ENCODE peak calls at places on chromosomes 5 and 9, in seven cellular contexts. One of them, this sample, is unnamed.

GRCh38 chr5:5209101-5209500 is 69.0 kb downstream of the ADAMTS16 start:
- DNase-seq in RWPE1: no peak
- DNase-seq in CD8-positive, alpha-beta T cell: no peak
- DNase-seq in left lung: no peak
- DNase-seq in endodermal cell: no peak
- DNase-seq in uterus: no peak
- DNase-seq in A549: no peak
- DNase-seq in this sample: no peak

GRCh38 chr9:20512636-20513035 is 109.7 kb downstream of the MLLT3 start:
- DNase-seq in CD8-positive, alpha-beta T cell: no peak
- DNase-seq in A549: no peak
- DNase-seq in RWPE1: no peak
- DNase-seq in endodermal cell: no peak
- DNase-seq in left lung: no peak
- DNase-seq in uterus: no peak
- DNase-seq in this sample: no peak

GRCh38 chr9:108609227-108609894 is 246.4 kb downstream of the ACTL7B start:
- DNase-seq in RWPE1: peak; percentile 41
- DNase-seq in left lung: no peak
- DNase-seq in A549: no peak
- DNase-seq in endodermal cell: no peak
- DNase-seq in uterus: no peak
- DNase-seq in CD8-positive, alpha-beta T cell: no peak
- DNase-seq in this sample: no peak

GRCh38 chr5:67814569-67815311 is 400.8 kb upstream of the PIK3R1 start:
- DNase-seq in left lung: no peak
- DNase-seq in A549: no peak
- DNase-seq in RWPE1: no peak
- DNase-seq in CD8-positive, alpha-beta T cell: no peak
- DNase-seq in uterus: no peak
- DNase-seq in endodermal cell: no peak
- DNase-seq in this sample: no peak

GRCh38 chr9:128943832-128944620 is 3.4 kb downstream of the DOLK start:
- DNase-seq in RWPE1: no peak
- DNase-seq in endodermal cell: no peak
- DNase-seq in CD8-positive, alpha-beta T cell: no peak
- DNase-seq in uterus: no peak
- DNase-seq in A549: no peak
- DNase-seq in left lung: no peak
- DNase-seq in this sample: no peak

GRCh38 chr9:83649080-83649479 is 26.1 kb downstream of the IDNK start:
- DNase-seq in endodermal cell: peak; percentile 94
- DNase-seq in RWPE1: peak; percentile 73
- DNase-seq in left lung: peak; percentile 91
- DNase-seq in A549: peak; percentile 63
- DNase-seq in CD8-positive, alpha-beta T cell: peak; percentile 73
- DNase-seq in uterus: peak; percentile 27
- DNase-seq in this sample: no peak

GRCh38 chr9:3431890-3432289 is 93.9 kb downstream of the RFX3 start:
- DNase-seq in RWPE1: no peak
- DNase-seq in uterus: no peak
- DNase-seq in left lung: no peak
- DNase-seq in A549: no peak
- DNase-seq in CD8-positive, alpha-beta T cell: no peak
- DNase-seq in endodermal cell: no peak
- DNase-seq in this sample: no peak

GRCh38 chr5:156330141-156330870 is 3.3 kb downstream of the SGCD start:
- DNase-seq in left lung: no peak
- DNase-seq in A549: no peak
- DNase-seq in CD8-positive, alpha-beta T cell: no peak
- DNase-seq in uterus: no peak
- DNase-seq in endodermal cell: no peak
- DNase-seq in RWPE1: no peak
- DNase-seq in this sample: no peak

GRCh38 chr5:2505217-2505616 is 246.3 kb downstream of the IRX2 start:
- DNase-seq in left lung: no peak
- DNase-seq in RWPE1: no peak
- DNase-seq in A549: no peak
- DNase-seq in endodermal cell: no peak
- DNase-seq in CD8-positive, alpha-beta T cell: no peak
- DNase-seq in uterus: no peak
- DNase-seq in this sample: no peak

GRCh38 chr5:163385276-163385675 is 52.1 kb upstream of the CCNG1 start:
- DNase-seq in endodermal cell: no peak
- DNase-seq in uterus: no peak
- DNase-seq in CD8-positive, alpha-beta T cell: no peak
- DNase-seq in left lung: no peak
- DNase-seq in RWPE1: no peak
- DNase-seq in A549: no peak
- DNase-seq in this sample: no peak

GRCh38 chr9:115250646-115251045 is 132.7 kb upstream of the TNC start:
- DNase-seq in RWPE1: peak; percentile 98
- DNase-seq in left lung: no peak
- DNase-seq in A549: no peak
- DNase-seq in CD8-positive, alpha-beta T cell: no peak
- DNase-seq in endodermal cell: peak; percentile 64
- DNase-seq in uterus: no peak
- DNase-seq in this sample: no peak

DNA sequence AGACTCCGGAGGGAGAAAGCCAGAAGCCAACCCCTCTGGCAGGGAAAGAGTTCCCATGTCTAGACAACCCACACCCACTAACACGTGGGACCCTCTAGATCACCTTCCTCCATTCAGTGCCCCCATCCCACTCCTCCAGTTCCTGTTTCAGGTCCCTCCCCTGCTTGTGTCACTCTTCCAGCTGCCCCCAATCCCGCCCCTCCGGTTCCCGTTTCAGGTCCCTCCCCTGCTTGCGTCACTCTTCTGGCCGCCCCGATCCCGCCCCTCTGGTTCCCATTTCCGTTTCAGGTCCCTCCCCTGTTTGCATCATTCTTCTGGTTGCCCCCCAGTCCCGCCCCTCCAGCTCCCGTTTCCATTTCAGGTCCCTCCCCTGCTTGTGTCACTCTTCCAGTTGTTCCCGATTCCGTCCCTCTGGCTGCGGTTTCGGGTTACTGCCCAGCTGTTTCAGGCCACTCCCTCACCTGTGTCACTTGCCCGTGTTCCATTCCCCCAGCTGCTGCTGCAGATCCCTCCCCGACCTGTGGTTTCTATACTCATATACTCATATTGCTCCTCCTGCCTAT is 64.8 kb upstream of the RANBP6 start:
- DNase-seq in CD8-positive, alpha-beta T cell: peak; percentile 68
- DNase-seq in endodermal cell: peak; percentile 99
- DNase-seq in A549: peak; percentile 93
- DNase-seq in left lung: peak; percentile 89
- DNase-seq in RWPE1: peak; percentile 84
- DNase-seq in uterus: peak; percentile 90
- DNase-seq in this sample: peak; percentile 45
- TF ChIP-seq CTCF in CD8-positive, alpha-beta T cell: no peak
- TF ChIP-seq CTCF in endodermal cell: peak; percentile 13
- TF ChIP-seq CTCF in A549: no peak
- TF ChIP-seq CTCF in left lung: no peak
- TF ChIP-seq CTCF in RWPE1: no peak
- TF ChIP-seq CTCF in uterus: no peak
- TF ChIP-seq CTCF in this sample: no peak

DNA sequence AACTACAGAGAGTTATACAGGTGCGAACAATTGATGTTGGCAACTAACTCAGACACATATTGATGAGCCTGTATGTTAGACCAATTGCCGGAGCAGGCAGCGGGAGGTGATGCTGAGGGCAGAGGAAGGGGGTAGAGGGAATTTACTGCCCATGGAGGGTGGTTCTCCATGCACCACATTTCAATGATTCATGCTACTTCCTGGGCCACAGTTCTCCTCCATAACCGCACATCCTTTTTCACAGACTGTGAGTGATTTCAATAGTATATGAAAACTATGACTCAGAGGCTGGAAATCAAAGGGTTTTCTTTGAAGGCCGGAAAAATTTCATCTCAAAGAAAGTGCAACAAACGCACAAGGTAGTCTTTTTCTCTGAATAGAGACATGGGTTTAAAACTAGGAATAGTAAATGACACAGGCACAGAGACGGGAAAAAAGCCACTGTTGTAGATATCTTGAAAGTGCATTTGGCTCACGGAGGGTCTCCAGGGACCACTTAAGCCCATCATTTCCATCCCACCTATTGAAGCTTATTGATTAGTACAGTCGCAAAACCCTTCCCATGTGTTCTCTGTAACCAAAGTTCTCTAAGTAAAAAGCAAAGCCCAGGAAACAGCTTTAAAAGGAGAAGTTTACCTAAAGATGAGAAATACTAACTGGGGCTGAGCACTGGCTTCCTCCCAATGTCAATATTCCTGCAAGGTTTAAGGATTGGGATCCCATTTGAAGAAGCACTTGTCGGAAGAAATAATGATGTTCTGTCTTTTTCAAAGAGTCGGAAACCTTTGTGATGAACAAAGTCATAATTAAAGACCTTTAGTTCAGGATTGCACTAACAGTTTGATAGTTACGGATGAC is 28.0 kb upstream of the ADAM19 start:
- DNase-seq in A549: peak; percentile 55
- DNase-seq in endodermal cell: no peak
- DNase-seq in left lung: no peak
- DNase-seq in CD8-positive, alpha-beta T cell: peak; percentile 62
- DNase-seq in RWPE1: peak; percentile 89
- DNase-seq in uterus: no peak
- DNase-seq in this sample: no peak
- H3K27ac ChIP-seq in A549: peak overlapping the region; percentile 82
- H3K27ac ChIP-seq in endodermal cell: no peak overlapping the region
- H3K27ac ChIP-seq in left lung: no peak overlapping the region
- H3K27ac ChIP-seq in CD8-positive, alpha-beta T cell: no peak overlapping the region
- H3K27ac ChIP-seq in RWPE1: no peak overlapping the region
- H3K27ac ChIP-seq in uterus: no peak overlapping the region
- H3K27ac ChIP-seq in this sample: no peak overlapping the region

DNA sequence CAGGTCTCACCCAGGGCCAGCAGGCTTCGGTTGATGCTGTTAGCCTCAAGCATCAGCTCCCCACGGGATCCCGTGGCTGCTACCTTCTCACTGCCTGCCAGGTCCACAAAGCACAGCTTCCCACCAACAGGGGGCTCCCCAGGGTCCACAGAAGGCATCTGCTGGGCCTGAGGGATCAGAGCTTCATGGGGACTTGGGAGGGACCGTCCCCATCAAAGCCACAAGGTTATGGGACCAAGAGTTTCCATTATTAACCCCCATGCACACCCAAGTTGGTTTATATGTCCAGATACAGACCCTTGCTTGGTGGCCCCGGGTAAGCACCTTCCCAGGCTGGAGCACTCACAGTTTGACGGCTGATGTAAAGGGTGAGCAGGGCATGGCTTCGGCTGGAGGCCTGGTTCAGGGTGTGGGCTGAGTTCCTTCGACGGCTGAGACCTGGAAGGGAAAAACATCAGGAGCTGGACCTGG is 3.0 kb downstream of the KIF12 start:
- DNase-seq in A549: no peak
- DNase-seq in RWPE1: no peak
- DNase-seq in CD8-positive, alpha-beta T cell: no peak
- DNase-seq in left lung: no peak
- DNase-seq in endodermal cell: peak; percentile 86
- DNase-seq in uterus: no peak
- DNase-seq in this sample: no peak
- TF ChIP-seq CTCF in A549: no peak
- TF ChIP-seq CTCF in RWPE1: no peak
- TF ChIP-seq CTCF in CD8-positive, alpha-beta T cell: no peak
- TF ChIP-seq CTCF in left lung: no peak
- TF ChIP-seq CTCF in endodermal cell: peak; percentile 79
- TF ChIP-seq CTCF in uterus: no peak
- TF ChIP-seq CTCF in this sample: no peak

GRCh38 chr5:76457685-76458491 is 54.8 kb downstream of the IQGAP2 start:
- DNase-seq in A549: no peak
- DNase-seq in endodermal cell: peak; percentile 75
- DNase-seq in left lung: no peak
- DNase-seq in RWPE1: no peak
- DNase-seq in uterus: no peak
- DNase-seq in CD8-positive, alpha-beta T cell: no peak
- DNase-seq in this sample: no peak
- H3K27ac ChIP-seq in A549: peak overlapping the region; percentile 32
- H3K27ac ChIP-seq in endodermal cell: peak overlapping the region; percentile 14
- H3K27ac ChIP-seq in left lung: no peak overlapping the region
- H3K27ac ChIP-seq in RWPE1: no peak overlapping the region
- H3K27ac ChIP-seq in uterus: no peak overlapping the region
- H3K27ac ChIP-seq in CD8-positive, alpha-beta T cell: no peak overlapping the region
- H3K27ac ChIP-seq in this sample: no peak overlapping the region

GRCh38 chr5:60687927-60688720 is 11.8 kb downstream of the DEPDC1B start:
- DNase-seq in endodermal cell: peak; percentile 59
- DNase-seq in RWPE1: peak; percentile 45
- DNase-seq in CD8-positive, alpha-beta T cell: no peak
- DNase-seq in left lung: no peak
- DNase-seq in uterus: no peak
- DNase-seq in A549: peak; percentile 75
- DNase-seq in this sample: no peak
- TF ChIP-seq CTCF in endodermal cell: peak; percentile 73
- TF ChIP-seq CTCF in RWPE1: no peak
- TF ChIP-seq CTCF in CD8-positive, alpha-beta T cell: no peak
- TF ChIP-seq CTCF in left lung: no peak
- TF ChIP-seq CTCF in uterus: no peak
- TF ChIP-seq CTCF in A549: peak; percentile 16
- TF ChIP-seq CTCF in this sample: no peak

DNA sequence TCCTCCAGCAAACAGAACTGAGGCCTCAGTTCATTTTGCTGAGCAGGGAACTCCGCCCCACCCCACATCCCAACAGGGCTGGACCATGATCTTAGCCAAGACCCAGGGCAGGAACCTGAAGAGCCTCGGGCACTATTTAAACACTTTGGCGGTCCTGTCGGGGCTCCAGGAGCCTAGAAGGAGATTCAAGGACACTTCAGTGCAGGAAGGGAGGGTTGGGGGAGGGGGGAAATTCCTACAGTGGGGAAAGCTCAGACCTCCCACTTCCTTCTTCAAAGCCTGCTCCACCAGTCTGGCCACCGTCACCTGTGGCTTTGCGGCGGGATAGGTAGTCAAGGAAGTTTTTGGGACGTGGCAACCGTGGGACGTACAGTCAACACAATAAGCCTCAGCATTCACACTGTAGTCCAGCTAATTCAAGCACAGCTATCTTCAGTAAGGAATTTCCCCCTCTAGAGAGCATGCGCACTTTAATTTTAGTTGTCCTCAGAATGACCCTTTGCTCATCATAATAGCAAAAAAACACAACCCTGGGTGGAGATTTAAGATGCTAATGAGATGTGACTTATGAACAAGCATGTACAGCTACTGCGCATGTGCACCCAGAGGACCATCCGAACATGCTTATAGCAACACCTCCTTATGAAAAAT is 30.9 kb downstream of the S1PR3 start:
- DNase-seq in left lung: peak; percentile 83
- DNase-seq in A549: no peak
- DNase-seq in endodermal cell: no peak
- DNase-seq in uterus: peak; percentile 67
- DNase-seq in RWPE1: no peak
- DNase-seq in CD8-positive, alpha-beta T cell: no peak
- DNase-seq in this sample: no peak
- H3K27ac ChIP-seq in left lung: peak overlapping the region; percentile 84
- H3K27ac ChIP-seq in A549: peak overlapping the region; percentile 73
- H3K27ac ChIP-seq in endodermal cell: no peak overlapping the region
- H3K27ac ChIP-seq in uterus: peak overlapping the region; percentile 92
- H3K27ac ChIP-seq in RWPE1: no peak overlapping the region
- H3K27ac ChIP-seq in CD8-positive, alpha-beta T cell: no peak overlapping the region
- H3K27ac ChIP-seq in this sample: peak overlapping the region; percentile 72

DNA sequence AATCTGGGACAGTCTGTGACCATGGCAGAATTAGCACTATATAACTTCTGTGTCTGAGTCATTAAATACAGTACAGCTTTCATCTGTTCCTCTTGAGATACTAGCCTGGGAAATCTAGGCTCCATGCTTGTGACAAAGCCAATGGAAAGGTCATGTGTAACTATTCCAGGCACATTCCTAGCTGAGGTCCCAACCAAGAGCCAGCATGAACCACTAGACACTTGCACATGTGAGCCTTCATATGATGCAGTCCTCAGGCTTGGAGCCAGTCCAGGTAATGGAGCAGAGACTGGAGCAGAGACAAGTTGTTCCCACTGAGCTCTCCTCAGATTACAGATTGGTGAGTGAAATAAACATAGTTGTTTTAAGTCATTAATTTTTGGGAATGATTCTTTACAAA is 412.4 kb upstream of the ZNF462 start:
- DNase-seq in left lung: no peak
- DNase-seq in RWPE1: no peak
- DNase-seq in A549: no peak
- DNase-seq in uterus: no peak
- DNase-seq in CD8-positive, alpha-beta T cell: no peak
- DNase-seq in endodermal cell: no peak
- DNase-seq in this sample: no peak
- TF ChIP-seq CTCF in left lung: no peak
- TF ChIP-seq CTCF in RWPE1: no peak
- TF ChIP-seq CTCF in A549: no peak
- TF ChIP-seq CTCF in uterus: no peak
- TF ChIP-seq CTCF in CD8-positive, alpha-beta T cell: no peak
- TF ChIP-seq CTCF in endodermal cell: no peak
- TF ChIP-seq CTCF in this sample: no peak

This sample was measured in esophagus squamous epithelium.